ENCODE peak calls at places on chromosomes 16 and 17, in four cellular contexts. One of them, this sample, is unnamed.

GRCh38 chr16:66054095-66054494 is 312.4 kb upstream of the CDH5 start:
- DNase-seq in psoas muscle: no peak
- DNase-seq in epithelial cell of esophagus: no peak
- DNase-seq in kidney: no peak
- DNase-seq in this sample: no peak

GRCh38 chr17:951388-952132 is 28.0 kb downstream of the NXN start:
- DNase-seq in psoas muscle: no peak
- DNase-seq in kidney: peak
- DNase-seq in epithelial cell of esophagus: peak
- DNase-seq in this sample: peak

GRCh38 chr16:22397931-22398330 is 23.5 kb upstream of the CDR2 start:
- DNase-seq in psoas muscle: no peak
- DNase-seq in epithelial cell of esophagus: no peak
- DNase-seq in kidney: no peak
- DNase-seq in this sample: no peak

GRCh38 chr16:8070501-8070900 is 519.8 kb downstream of the TMEM114 start:
- DNase-seq in epithelial cell of esophagus: no peak
- DNase-seq in kidney: no peak
- DNase-seq in psoas muscle: no peak
- DNase-seq in this sample: no peak

GRCh38 chr16:88331989-88332920 is 50.5 kb upstream of the ZNF469 start:
- DNase-seq in psoas muscle: peak
- DNase-seq in epithelial cell of esophagus: peak
- DNase-seq in kidney: peak
- DNase-seq in this sample: no peak

GRCh38 chr17:14772776-14773175 is 471.9 kb downstream of the HS3ST3B1 start:
- DNase-seq in kidney: no peak
- DNase-seq in psoas muscle: no peak
- DNase-seq in epithelial cell of esophagus: no peak
- DNase-seq in this sample: no peak

GRCh38 chr16:85275533-85276249 is 163.4 kb upstream of the CIBAR2 start:
- DNase-seq in epithelial cell of esophagus: peak
- DNase-seq in kidney: no peak
- DNase-seq in psoas muscle: peak
- DNase-seq in this sample: peak

GRCh38 chr17:50658602-50659001 is 23.9 kb downstream of the ABCC3 start:
- DNase-seq in psoas muscle: no peak
- DNase-seq in kidney: peak
- DNase-seq in epithelial cell of esophagus: no peak
- DNase-seq in this sample: no peak

GRCh38 chr17:65290041-65290440 is 152.9 kb downstream of the RGS9 start:
- DNase-seq in epithelial cell of esophagus: no peak
- DNase-seq in psoas muscle: no peak
- DNase-seq in kidney: no peak
- DNase-seq in this sample: no peak

GRCh38 chr17:13650096-13650675 is 48.5 kb upstream of the HS3ST3A1 start:
- DNase-seq in kidney: no peak
- DNase-seq in epithelial cell of esophagus: no peak
- DNase-seq in psoas muscle: no peak
- DNase-seq in this sample: no peak

GRCh38 chr17:70945386-70945785 is 776.1 kb downstream of the KCNJ2 start:
- DNase-seq in epithelial cell of esophagus: no peak
- DNase-seq in kidney: no peak
- DNase-seq in psoas muscle: no peak
- DNase-seq in this sample: no peak
- TF ChIP-seq CTCF in epithelial cell of esophagus: no peak
- TF ChIP-seq CTCF in kidney: no peak
- TF ChIP-seq CTCF in psoas muscle: no peak
- TF ChIP-seq CTCF in this sample: no peak

GRCh38 chr16:23879735-23880373 is 44.1 kb downstream of the PRKCB start:
- DNase-seq in kidney: no peak
- DNase-seq in psoas muscle: no peak
- DNase-seq in epithelial cell of esophagus: no peak
- DNase-seq in this sample: no peak

GRCh38 chr16:23876256-23876896 is 40.6 kb downstream of the PRKCB start:
- DNase-seq in kidney: no peak
- DNase-seq in epithelial cell of esophagus: no peak
- DNase-seq in psoas muscle: no peak
- DNase-seq in this sample: no peak

GRCh38 chr16:23874613-23875294 is 39.0 kb downstream of the PRKCB start:
- DNase-seq in psoas muscle: no peak
- DNase-seq in kidney: no peak
- DNase-seq in epithelial cell of esophagus: peak
- DNase-seq in this sample: no peak

GRCh38 chr16:23871924-23872323 is 36.1 kb downstream of the PRKCB start:
- DNase-seq in epithelial cell of esophagus: no peak
- DNase-seq in kidney: no peak
- DNase-seq in psoas muscle: no peak
- DNase-seq in this sample: no peak

DNA sequence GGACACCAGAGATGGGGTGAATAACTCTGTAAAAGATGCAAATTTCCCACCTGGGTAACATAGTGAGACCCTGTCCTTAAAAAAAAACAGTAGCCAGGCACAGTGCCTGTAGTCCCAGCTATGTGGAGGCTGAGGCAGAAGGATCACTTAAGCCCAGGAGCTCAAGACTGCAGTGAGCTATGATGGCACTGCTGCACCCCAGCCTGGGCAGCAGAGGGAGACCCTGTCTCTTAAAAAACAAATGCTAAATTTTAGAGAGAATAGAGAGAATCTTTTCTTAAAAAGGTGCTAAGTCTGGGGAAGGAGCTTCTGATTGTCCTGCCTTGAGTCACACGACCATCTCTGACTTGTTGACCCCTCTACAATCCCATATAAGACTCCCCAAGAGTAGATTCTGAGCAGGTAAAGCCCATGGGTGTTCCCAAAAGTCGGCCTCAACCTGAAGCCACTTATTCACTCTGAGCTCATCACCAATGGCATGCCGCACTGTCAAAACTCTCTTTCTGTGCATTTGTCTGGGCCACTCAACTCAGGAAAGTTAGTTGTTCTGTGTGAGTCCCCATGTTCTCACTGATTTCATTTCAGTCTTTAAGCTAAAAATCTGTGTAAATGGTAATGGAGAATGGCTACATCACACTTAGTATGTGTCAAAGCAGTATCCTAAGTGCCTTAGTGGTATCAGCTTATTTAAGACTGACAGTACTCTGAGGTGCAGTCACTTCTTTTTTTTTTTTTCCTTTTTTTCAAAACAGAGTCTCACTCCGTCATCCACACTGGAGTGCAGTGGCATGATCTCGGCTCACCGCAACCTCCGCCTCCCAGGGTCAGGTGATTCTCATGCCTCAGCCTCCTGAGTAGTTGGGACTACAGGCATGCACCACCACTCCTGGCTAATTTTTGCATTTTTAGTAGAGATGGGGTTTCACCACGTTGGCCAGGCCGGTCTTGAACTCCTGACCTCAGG is 41.6 kb downstream of the PRKCB start:
- DNase-seq in kidney: no peak
- DNase-seq in psoas muscle: no peak
- DNase-seq in epithelial cell of esophagus: no peak
- DNase-seq in this sample: no peak
- TF ChIP-seq CTCF in kidney: no peak
- TF ChIP-seq CTCF in psoas muscle: no peak
- TF ChIP-seq CTCF in epithelial cell of esophagus: no peak
- TF ChIP-seq CTCF in this sample: no peak

DNA sequence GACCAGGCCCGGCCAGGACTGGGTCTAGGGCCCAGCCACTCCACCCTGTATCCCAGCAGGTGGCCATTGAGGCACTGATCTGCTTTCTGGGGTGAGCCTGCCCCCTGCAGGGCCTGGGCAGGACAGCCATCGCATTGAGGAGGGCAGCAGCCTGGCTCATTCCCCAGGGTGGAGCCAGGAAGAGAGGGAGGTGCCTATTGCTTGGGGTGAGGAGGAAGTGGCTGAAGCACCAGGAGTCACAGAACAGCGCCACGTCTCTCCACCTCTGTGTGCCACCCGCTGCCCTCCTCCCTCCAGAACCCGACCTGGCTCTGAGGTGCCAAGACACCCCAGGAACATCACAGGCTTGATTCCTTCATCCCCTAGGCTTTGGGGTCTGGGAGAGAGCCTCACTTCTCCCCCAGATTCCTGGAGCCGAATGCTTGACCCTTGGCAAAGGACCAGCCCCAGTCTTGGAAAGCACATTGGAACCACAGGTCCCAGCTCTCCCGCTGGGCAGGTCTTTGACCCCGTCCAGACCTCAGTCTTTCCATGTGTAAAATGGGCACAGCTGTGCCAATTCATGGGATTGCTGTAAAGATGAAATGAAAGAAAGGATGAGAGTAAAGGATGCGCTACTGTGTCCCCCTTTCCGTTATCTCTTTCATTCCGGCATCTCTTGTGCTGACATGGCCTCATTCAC is 7.2 kb upstream of the KRT36 start:
- DNase-seq in psoas muscle: peak
- DNase-seq in kidney: peak
- DNase-seq in epithelial cell of esophagus: peak
- DNase-seq in this sample: peak
- TF ChIP-seq CTCF in psoas muscle: peak
- TF ChIP-seq CTCF in kidney: peak
- TF ChIP-seq CTCF in epithelial cell of esophagus: peak
- TF ChIP-seq CTCF in this sample: peak

GRCh38 chr17:36608794-36609497 is 7.6 kb downstream of the MRM1 start:
- DNase-seq in kidney: no peak
- DNase-seq in psoas muscle: peak
- DNase-seq in epithelial cell of esophagus: peak
- DNase-seq in this sample: peak
- TF ChIP-seq CTCF in kidney: peak
- TF ChIP-seq CTCF in psoas muscle: peak
- TF ChIP-seq CTCF in epithelial cell of esophagus: peak
- TF ChIP-seq CTCF in this sample: peak

GRCh38 chr16:74717367-74717766 is 16.7 kb upstream of the MLKL start:
- DNase-seq in kidney: no peak
- DNase-seq in psoas muscle: no peak
- DNase-seq in epithelial cell of esophagus: no peak
- DNase-seq in this sample: no peak
- TF ChIP-seq CTCF in kidney: no peak
- TF ChIP-seq CTCF in psoas muscle: no peak
- TF ChIP-seq CTCF in epithelial cell of esophagus: no peak
- TF ChIP-seq CTCF in this sample: no peak

DNA sequence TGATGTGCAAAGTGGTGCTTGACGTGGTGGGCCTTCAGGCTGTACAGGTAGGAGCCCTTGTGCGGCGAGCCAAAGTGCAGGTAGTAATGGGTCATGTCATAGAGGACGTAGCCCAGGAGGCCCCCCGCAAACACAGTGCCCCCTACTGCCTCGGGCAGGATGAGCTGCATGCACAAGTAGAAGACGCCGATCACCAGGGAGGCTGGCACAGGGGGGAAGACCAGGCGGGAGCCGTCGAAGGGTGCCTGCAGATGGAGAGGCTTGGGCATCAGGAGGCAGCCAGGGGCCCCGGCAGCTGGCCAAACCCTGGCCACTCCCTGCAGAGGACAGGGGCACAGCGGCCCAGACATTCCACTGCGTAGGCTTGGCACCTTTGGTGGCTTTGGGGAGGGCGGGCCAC is 15.7 kb upstream of the MLKL start:
- DNase-seq in kidney: no peak
- DNase-seq in psoas muscle: no peak
- DNase-seq in epithelial cell of esophagus: no peak
- DNase-seq in this sample: no peak
- TF ChIP-seq CTCF in kidney: no peak
- TF ChIP-seq CTCF in psoas muscle: no peak
- TF ChIP-seq CTCF in epithelial cell of esophagus: no peak
- TF ChIP-seq CTCF in this sample: no peak

GRCh38 chr16:68894714-68895113 is 51.4 kb downstream of the TANGO6 start:
- DNase-seq in kidney: no peak
- DNase-seq in epithelial cell of esophagus: no peak
- DNase-seq in psoas muscle: no peak
- DNase-seq in this sample: no peak
- TF ChIP-seq CTCF in kidney: no peak
- TF ChIP-seq CTCF in epithelial cell of esophagus: no peak
- TF ChIP-seq CTCF in psoas muscle: no peak
- TF ChIP-seq CTCF in this sample: no peak

GRCh38 chr17:44522883-44523671 is 19.9 kb upstream of the GPATCH8 start:
- DNase-seq in psoas muscle: peak
- DNase-seq in kidney: no peak
- DNase-seq in epithelial cell of esophagus: peak
- DNase-seq in this sample: peak
- TF ChIP-seq CTCF in psoas muscle: peak
- TF ChIP-seq CTCF in kidney: peak
- TF ChIP-seq CTCF in epithelial cell of esophagus: peak
- TF ChIP-seq CTCF in this sample: peak